ENCODE peak calls at places on chromosomes 6 and 20, in nine cellular contexts. E, T, Q, A, W, M, F, R and V are unnamed samples.

GRCh38 chr6:52304917-52305316 is 20.4 kb upstream of the MCM3 start:
- DNase-seq in F (no peak), M (no peak), A (no peak), W (peak), E (no peak), R (no peak), T (no peak), Q (no peak), V (peak)

GRCh38 chr6:89887452-89888137 is 6.7 kb upstream of the GJA10 start:
- DNase-seq in R (no peak), M (no peak), E (peak), T (no peak), A (no peak), W (no peak), F (no peak), Q (peak), V (no peak)

GRCh38 chr6:83511901-83512681 is at the start of gene PRSS35:
- DNase-seq in R (no peak), W (no peak), T (peak), M (peak), F (peak), Q (peak), E (no peak), A (peak), V (peak)

GRCh38 chr20:38751360-38751976 is 3.2 kb downstream of the ACTR5 start:
- DNase-seq in W (no peak), F (peak), M (no peak), R (no peak), T (no peak), A (no peak), Q (no peak), E (no peak), V (peak)

GRCh38 chr20:24698189-24698588 is 228.8 kb downstream of the SYNDIG1 start:
- DNase-seq in Q (no peak), F (no peak), A (peak), T (no peak), W (no peak), M (no peak), R (no peak), E (no peak), V (peak)

GRCh38 chr20:7029005-7029404 is 261.5 kb downstream of the BMP2 start:
- DNase-seq in T (no peak), F (no peak), R (no peak), E (no peak), Q (no peak), W (no peak), A (no peak), M (no peak), V (no peak)

GRCh38 chr6:75735491-75736186 is 13.4 kb upstream of the MYO6 start:
- DNase-seq in E (no peak), R (no peak), F (peak), T (no peak), W (no peak), M (no peak), Q (peak), A (no peak), V (peak)

GRCh38 chr20:61422636-61423425 is 170.8 kb downstream of the CDH4 start:
- DNase-seq in F (no peak), A (no peak), E (no peak), W (no peak), T (no peak), Q (no peak), R (no peak), M (no peak), V (no peak)

GRCh38 chr6:2718334-2719052 is 32.2 kb downstream of the MYLK4 start:
- DNase-seq in M (no peak), R (no peak), Q (no peak), T (no peak), W (no peak), A (no peak), E (no peak), F (peak), V (no peak)

GRCh38 chr6:143192766-143193165 is 132.1 kb downstream of the AIG1 start:
- DNase-seq in E (no peak), A (no peak), Q (no peak), R (no peak), T (no peak), F (no peak), M (no peak), W (no peak), V (no peak)

GRCh38 chr20:3857405-3857804 is 10.8 kb downstream of the MAVS start:
- DNase-seq in F (no peak), Q (no peak), E (no peak), R (no peak), A (no peak), M (no peak), W (no peak), T (no peak), V (no peak)

GRCh38 chr20:35297153-35297552 is 4.9 kb upstream of the FAM83C start:
- DNase-seq in A (no peak), E (no peak), W (no peak), F (no peak), Q (no peak), T (no peak), R (no peak), M (no peak), V (no peak)

GRCh38 chr20:35134900-35135299 is 12.2 kb downstream of the EDEM2 start:
- DNase-seq in M (peak), F (no peak), R (no peak), T (no peak), W (no peak), Q (no peak), A (no peak), E (no peak), V (no peak)

GRCh38 chr6:55617272-55617671 is 38.3 kb upstream of the HMGCLL1 start:
- DNase-seq in R (peak), E (no peak), A (no peak), Q (no peak), T (no peak), W (no peak), M (no peak), F (peak), V (peak)

GRCh38 chr6:160041608-160042007 is 72.7 kb downstream of the IGF2R start:
- DNase-seq in A (no peak), F (no peak), W (peak), T (peak), E (no peak), M (peak), R (peak), Q (no peak), V (no peak)

GRCh38 chr6:92315312-92315711 is 1104.0 kb downstream of the EPHA7 start:
- DNase-seq in E (no peak), A (no peak), F (no peak), T (no peak), M (no peak), Q (no peak), W (no peak), R (no peak), V (no peak)

GRCh38 chr20:13464702-13465101 is 174.0 kb downstream of the TASP1 start:
- DNase-seq in E (no peak), R (no peak), M (no peak), A (no peak), T (no peak), Q (no peak), W (no peak), F (no peak), V (no peak)

GRCh38 chr6:89385156-89385667 is 26.9 kb downstream of the RRAGD start:
- DNase-seq in T (no peak), R (peak), Q (peak), W (no peak), F (peak), E (no peak), A (no peak), M (no peak), V (peak)

GRCh38 chr20:63746766-63747315 is 7.3 kb downstream of the SLC2A4RG start:
- DNase-seq in Q (no peak), A (no peak), T (no peak), F (no peak), E (no peak), W (no peak), M (no peak), R (no peak), V (no peak)

GRCh38 chr20:32231245-32231644 is 23.6 kb downstream of the POFUT1 start:
- DNase-seq in M (no peak), R (no peak), E (no peak), W (no peak), Q (no peak), T (no peak), A (no peak), F (no peak), V (no peak)

GRCh38 chr20:15100506-15101160 is 763.2 kb upstream of the FLRT3 start:
- DNase-seq in F (no peak), W (peak), M (no peak), A (no peak), Q (no peak), R (no peak), E (no peak), T (no peak), V (no peak)

GRCh38 chr6:136795996-136796395 is 3.7 kb upstream of the MAP3K5 start:
- DNase-seq in E (no peak), M (no peak), T (no peak), R (no peak), A (no peak), Q (no peak), F (no peak), W (no peak), V (no peak)

GRCh38 chr6:98836025-98836961 is 1.9 kb downstream of the POU3F2 start:
- DNase-seq in F (no peak), W (no peak), A (no peak), E (no peak), T (no peak), M (no peak), Q (no peak), R (no peak), V (no peak)

GRCh38 chr6:52598123-52598823 is 21.4 kb upstream of the TRAM2 start:
- DNase-seq in E (no peak), R (no peak), F (peak), Q (no peak), W (no peak), T (no peak), A (peak), M (peak), V (peak)

GRCh38 chr20:57536120-57536708 is 11.3 kb upstream of the CTCFL start:
- DNase-seq in T (no peak), W (no peak), R (no peak), F (no peak), E (no peak), M (no peak), A (peak), Q (no peak), V (no peak)

GRCh38 chr6:14468656-14469321 is 351.2 kb downstream of the CD83 start:
- DNase-seq in M (no peak), F (no peak), W (no peak), A (no peak), R (no peak), T (no peak), E (no peak), Q (no peak), V (no peak)

GRCh38 chr6:56024931-56025330 is 149.5 kb upstream of the BMP5 start:
- DNase-seq in Q (no peak), E (no peak), T (no peak), F (peak), R (no peak), A (no peak), M (no peak), W (no peak), V (no peak)

GRCh38 chr6:63529498-63529897 is 42.8 kb upstream of the LOC128125822 start:
- DNase-seq in M (no peak), A (no peak), E (no peak), R (no peak), W (no peak), Q (peak), F (no peak), T (no peak), V (no peak)

GRCh38 chr6:15922510-15923307 is 206.2 kb upstream of the MYLIP start:
- DNase-seq in M (no peak), F (peak), W (peak), E (no peak), R (peak), T (no peak), A (peak), Q (no peak), V (no peak)

GRCh38 chr6:46276571-46277142 is 105.9 kb upstream of the ENPP5 start:
- DNase-seq in F (no peak), R (no peak), W (no peak), M (no peak), T (no peak), Q (no peak), A (no peak), E (no peak), V (no peak)

GRCh38 chr6:82178084-82178758 is 69.3 kb downstream of the IBTK start:
- DNase-seq in A (no peak), W (peak), T (no peak), M (no peak), Q (no peak), F (peak), R (peak), E (no peak), V (no peak)

GRCh38 chr20:555933-556332 is 12.3 kb upstream of the CSNK2A1 start:
- DNase-seq in Q (no peak), M (peak), T (no peak), W (no peak), R (no peak), A (no peak), E (no peak), F (no peak), V (no peak)

GRCh38 chr6:45946352-45946751 is 69.3 kb downstream of the CLIC5 start:
- DNase-seq in W (no peak), T (no peak), A (no peak), Q (no peak), F (no peak), R (peak), E (no peak), M (no peak), V (no peak)

GRCh38 chr20:17227199-17227535 is 327 bp downstream of the PCSK2 start:
- DNase-seq in E (no peak), W (no peak), M (no peak), Q (no peak), A (no peak), F (no peak), T (peak), R (no peak), V (no peak)

GRCh38 chr6:158322724-158323560 is 10.7 kb downstream of the TULP4 start:
- DNase-seq in F (peak), M (no peak), E (no peak), A (no peak), Q (peak), R (peak), W (no peak), T (no peak), V (peak)
- TF ChIP-seq CTCF in F (no peak), M (no peak), E (no peak), A (no peak), Q (no peak), R (no peak), W (no peak), T (no peak), V (no peak)

GRCh38 chr6:6220718-6221117 is 99.7 kb downstream of the F13A1 start:
- DNase-seq in M (no peak), Q (no peak), E (no peak), A (no peak), F (no peak), W (no peak), T (no peak), R (no peak), V (peak)
- TF ChIP-seq CTCF in M (peak), Q (peak), E (no peak), A (no peak), F (no peak), W (no peak), T (no peak), R (no peak), V (peak)

DNA sequence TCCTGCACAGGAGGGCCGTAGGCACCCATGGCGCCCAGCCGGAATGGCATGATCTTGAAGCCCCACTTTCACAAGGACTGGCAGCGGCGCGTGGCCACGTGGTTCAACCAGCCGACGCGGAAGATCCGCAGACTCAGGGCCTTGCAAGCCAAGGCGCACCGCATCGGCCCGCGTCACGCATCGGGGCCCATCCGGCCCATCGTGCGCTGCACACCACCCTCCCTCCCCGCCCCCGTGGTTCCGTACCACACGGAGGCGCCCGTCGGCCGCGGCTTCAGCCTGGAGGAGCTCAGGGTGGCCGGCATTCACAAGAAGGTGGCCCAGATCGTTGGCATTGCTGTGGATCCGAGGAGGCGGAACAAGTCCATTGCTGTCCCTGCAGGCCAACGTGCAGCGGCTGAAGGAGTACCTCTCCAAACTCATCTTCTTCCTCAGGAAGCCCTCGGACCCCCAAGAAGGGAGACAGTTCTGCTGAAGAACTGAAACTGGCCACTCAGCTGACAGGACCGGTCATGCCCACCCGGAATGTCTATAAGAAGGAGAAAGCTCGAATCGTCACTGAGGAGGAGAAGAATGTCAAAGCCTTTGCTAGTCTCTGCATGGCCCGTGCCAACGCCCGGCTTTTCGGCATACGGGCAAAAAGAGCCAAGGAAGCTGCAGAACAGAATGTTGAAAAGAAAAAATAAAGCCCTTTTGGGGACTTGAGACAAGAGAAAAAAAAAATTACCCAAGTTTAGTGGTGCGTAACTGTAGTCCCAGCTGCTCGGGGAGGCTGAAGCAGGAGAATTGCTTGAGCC is 9.9 kb upstream of the NCOA5 start:
- DNase-seq in W (no peak), T (no peak), F (peak), R (no peak), M (peak), A (no peak), E (no peak), Q (peak), V (peak)
- TF ChIP-seq CTCF in W (no peak), T (peak), F (peak), R (no peak), M (peak), A (no peak), E (no peak), Q (peak), V (peak)

GRCh38 chr20:36548006-36548315 is 6.6 kb downstream of the MYL9 start:
- DNase-seq in F (no peak), E (no peak), M (no peak), W (no peak), R (no peak), T (no peak), Q (no peak), A (peak), V (no peak)
- TF ChIP-seq CTCF in F (peak), E (no peak), M (no peak), W (peak), R (peak), T (no peak), Q (no peak), A (peak), V (no peak)

GRCh38 chr6:150598401-150598800 is 1.3 kb upstream of the PLEKHG1 start:
- DNase-seq in A (no peak), M (no peak), Q (no peak), W (no peak), E (no peak), F (no peak), T (no peak), R (no peak), V (no peak)

GRCh38 chr6:150600003-150600301 is 267 bp downstream of the PLEKHG1 start:
- DNase-seq in M (no peak), W (no peak), A (no peak), R (no peak), T (no peak), F (no peak), Q (no peak), E (no peak), V (no peak)

GRCh38 chr6:150598858-150599198 is 857 bp upstream of the PLEKHG1 start:
- DNase-seq in F (no peak), A (no peak), E (no peak), Q (no peak), M (no peak), W (no peak), R (no peak), T (no peak), V (no peak)

GRCh38 chr6:150599199-150600002 is at the start of gene PLEKHG1:
- DNase-seq in Q (peak), F (peak), R (no peak), A (peak), M (peak), W (no peak), E (peak), T (peak), V (peak)

DNA sequence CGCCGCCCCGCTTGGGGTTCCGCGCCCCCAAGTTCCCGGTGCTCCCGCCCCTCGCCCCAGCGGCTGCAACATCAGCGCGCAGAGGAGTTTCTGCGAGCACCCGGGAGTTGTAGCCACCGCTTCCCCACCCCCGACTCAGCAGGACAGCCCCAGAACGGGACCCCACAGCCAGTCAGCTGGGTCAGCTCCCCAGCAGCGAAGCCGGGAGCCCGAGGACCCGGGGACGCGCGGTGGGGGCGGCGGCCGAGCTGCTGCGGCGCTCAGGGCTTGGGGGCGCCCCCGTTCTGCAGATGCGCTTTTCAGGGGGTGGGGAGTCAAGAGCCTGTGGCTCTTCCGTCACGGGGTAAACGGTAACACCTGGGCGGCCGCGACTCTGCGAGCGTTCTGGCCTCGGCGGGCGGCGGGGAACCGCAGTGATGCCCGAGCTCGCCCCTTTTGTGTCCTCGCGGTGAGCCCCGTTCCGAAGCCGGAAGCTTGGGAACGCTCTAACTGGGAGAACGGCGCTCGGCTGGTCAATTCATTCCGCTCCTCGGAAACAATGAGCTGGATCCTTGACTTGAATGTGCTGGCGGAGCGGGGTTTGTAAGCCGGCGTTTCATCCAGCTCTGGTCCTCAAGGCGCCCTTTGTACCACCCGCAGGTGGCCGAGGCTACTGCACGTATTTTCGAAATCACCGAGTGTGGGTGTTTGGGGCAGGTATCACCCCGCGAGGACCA is 775 bp downstream of the PLEKHG1 start:
- DNase-seq in R (peak), A (peak), Q (peak), M (peak), E (peak), T (peak), F (peak), W (no peak), V (peak)
- TF ChIP-seq CTCF in R (peak), A (peak), Q (peak), M (peak), E (peak), T (peak), F (peak), W (peak), V (peak)

GRCh38 chr6:30171677-30172471 is 8.5 kb downstream of the TRIM15 start:
- DNase-seq in E (no peak), A (no peak), W (no peak), T (peak), F (no peak), Q (no peak), M (no peak), R (no peak), V (no peak)
- TF ChIP-seq CTCF in E (no peak), A (no peak), W (no peak), T (no peak), F (no peak), Q (no peak), M (no peak), R (peak), V (no peak)

GRCh38 chr6:36243562-36244212 is 26.2 kb upstream of the PNPLA1 start:
- DNase-seq in Q (no peak), R (no peak), A (no peak), W (no peak), E (no peak), T (no peak), M (no peak), F (no peak), V (no peak)

GRCh38 chr6:36244641-36245280 is 25.1 kb upstream of the PNPLA1 start:
- DNase-seq in T (no peak), M (no peak), E (no peak), F (peak), W (no peak), Q (no peak), R (no peak), A (no peak), V (no peak)

GRCh38 chr6:36246511-36247268 is 23.2 kb upstream of the PNPLA1 start:
- DNase-seq in Q (no peak), M (no peak), A (no peak), W (no peak), F (no peak), T (no peak), R (no peak), E (no peak), V (no peak)

GRCh38 chr6:36247691-36248090 is 22.2 kb upstream of the PNPLA1 start:
- DNase-seq in F (peak), R (no peak), M (no peak), Q (no peak), A (no peak), E (no peak), W (no peak), T (no peak), V (no peak)

DNA sequence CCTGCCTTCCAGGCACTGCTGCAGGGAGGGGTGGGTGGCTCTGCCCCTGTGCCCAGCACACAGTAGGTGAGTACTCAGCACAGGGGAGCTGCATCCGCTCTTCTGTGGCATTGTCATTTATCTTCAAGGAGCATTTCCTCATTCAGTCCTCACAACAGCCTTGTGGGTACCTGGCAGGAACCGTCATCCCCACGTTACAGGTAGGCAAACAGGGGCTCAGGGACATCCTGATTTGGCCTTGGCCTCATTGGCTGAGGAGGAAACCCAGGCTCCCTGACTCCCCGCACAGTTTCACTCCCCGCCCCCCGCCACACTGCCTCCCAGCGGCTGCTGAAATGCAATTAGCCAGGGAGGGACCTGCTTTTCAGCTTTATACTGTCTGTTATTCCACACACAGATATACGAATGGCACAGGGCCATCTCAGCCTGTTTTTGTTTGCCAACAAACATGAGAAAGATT is 24.3 kb upstream of the PNPLA1 start:
- DNase-seq in M (no peak), T (no peak), Q (peak), E (no peak), A (no peak), R (no peak), W (no peak), F (no peak), V (no peak)
- TF ChIP-seq CTCF in M (no peak), T (no peak), Q (peak), E (no peak), A (no peak), R (peak), W (no peak), F (peak), V (no peak)